ENCODE peak calls at places on chromosomes 16 and 17, in four cellular contexts. One of them, this sample, is unnamed.

GRCh38 chr16:23700509-23700908 is 12.5 kb downstream of the ERN2 start:
- DNase-seq in cardiac muscle cell: no peak
- DNase-seq in EL: no peak
- DNase-seq in Caki2: no peak
- DNase-seq in this sample: peak

GRCh38 chr17:80833952-80834895 is 157.4 kb upstream of the CHMP6 start:
- DNase-seq in cardiac muscle cell: no peak
- DNase-seq in EL: peak
- DNase-seq in Caki2: no peak
- DNase-seq in this sample: no peak

GRCh38 chr17:45293413-45294211 is 23.2 kb downstream of the MAP3K14 start:
- DNase-seq in cardiac muscle cell: peak
- DNase-seq in EL: peak
- DNase-seq in Caki2: peak
- DNase-seq in this sample: no peak

GRCh38 chr16:85673529-85674417 is 15.0 kb downstream of the GINS2 start:
- DNase-seq in cardiac muscle cell: no peak
- DNase-seq in EL: peak
- DNase-seq in Caki2: no peak
- DNase-seq in this sample: no peak

GRCh38 chr17:10757067-10757466 is 27.2 kb upstream of the TMEM220 start:
- DNase-seq in cardiac muscle cell: no peak
- DNase-seq in EL: no peak
- DNase-seq in Caki2: no peak
- DNase-seq in this sample: no peak

GRCh38 chr17:8488931-8489330 is 53.2 kb downstream of the NDEL1 start:
- DNase-seq in cardiac muscle cell: no peak
- DNase-seq in EL: peak
- DNase-seq in Caki2: no peak
- DNase-seq in this sample: no peak

GRCh38 chr16:13984794-13985193 is 64.8 kb downstream of the ERCC4 start:
- DNase-seq in cardiac muscle cell: peak
- DNase-seq in EL: no peak
- DNase-seq in Caki2: no peak
- DNase-seq in this sample: no peak

GRCh38 chr16:27724491-27724878 is 174.5 kb downstream of the KATNIP start:
- DNase-seq in cardiac muscle cell: no peak
- DNase-seq in EL: no peak
- DNase-seq in Caki2: no peak
- DNase-seq in this sample: no peak

GRCh38 chr17:8821446-8822105 is 22.4 kb upstream of the MFSD6L start:
- DNase-seq in cardiac muscle cell: no peak
- DNase-seq in EL: no peak
- DNase-seq in Caki2: no peak
- DNase-seq in this sample: no peak